ENCODE peak calls at places on chromosomes 13 and 19, in four cellular contexts. P, Y, U and A are unnamed samples.

GRCh38 chr19:45920458-45920857 is 5.9 kb upstream of the NANOS2 start:
- DNase-seq in U (no peak), Y (no peak), P (no peak), A (no peak)

GRCh38 chr13:44974056-44974798 is 15.0 kb downstream of the NUFIP1 start:
- DNase-seq in Y (peak), U (peak), P (peak), A (peak)

GRCh38 chr13:64538711-64539110 is 2691.4 kb downstream of the PCDH9 start:
- DNase-seq in P (no peak), Y (no peak), U (no peak), A (no peak)

GRCh38 chr13:40518481-40518882 is 148.0 kb downstream of the FOXO1 start:
- DNase-seq in U (no peak), P (no peak), Y (no peak), A (no peak)

GRCh38 chr13:100547805-100548204 is 40.8 kb downstream of the GGACT start:
- DNase-seq in Y (no peak), P (no peak), U (no peak), A (peak)

GRCh38 chr19:42412223-42412622 is 15.0 kb downstream of the LIPE start:
- DNase-seq in U (no peak), P (no peak), Y (no peak), A (no peak)

GRCh38 chr13:64164435-64164834 is 2748.8 kb upstream of the PCDH20 start:
- DNase-seq in P (no peak), Y (no peak), U (no peak), A (no peak)

GRCh38 chr19:47483200-47483599 is 819 bp downstream of the KPTN start:
- DNase-seq in P (no peak), U (no peak), Y (no peak), A (no peak)

GRCh38 chr13:88376762-88377388 is 705.7 kb downstream of the SLITRK5 start:
- DNase-seq in U (no peak), Y (no peak), P (no peak), A (no peak)

GRCh38 chr13:46679369-46680180 is 117.4 kb downstream of the ESD start:
- DNase-seq in P (no peak), U (peak), Y (peak), A (peak)

GRCh38 chr13:44816701-44817684 is 172.3 kb downstream of the NUFIP1 start:
- DNase-seq in Y (peak), P (no peak), U (peak), A (no peak)

GRCh38 chr13:86572115-86572514 is 772.9 kb upstream of the SLITRK6 start:
- DNase-seq in Y (peak), U (peak), P (no peak), A (no peak)

GRCh38 chr13:79401259-79402071 is 4.6 kb downstream of the RBM26 start:
- DNase-seq in Y (no peak), P (no peak), U (no peak), A (no peak)
- TF ChIP-seq CTCF in Y (no peak), P (no peak), U (no peak), A (no peak)

GRCh38 chr19:3210347-3211017 is 14.0 kb upstream of the CELF5 start:
- DNase-seq in U (peak), P (no peak), Y (peak), A (peak)
- TF ChIP-seq CTCF in U (peak), P (peak), Y (peak), A (peak)

GRCh38 chr19:38711726-38712153 is 32.5 kb downstream of the CAPN12 start:
- DNase-seq in Y (peak), U (peak), P (no peak), A (peak)
- TF ChIP-seq CTCF in Y (peak), U (no peak), P (no peak), A (no peak)

GRCh38 chr19:1811942-1812425 is at the start of gene ATP8B3:
- DNase-seq in P (no peak), Y (no peak), U (no peak), A (no peak)
- TF ChIP-seq CTCF in P (no peak), Y (no peak), U (no peak), A (peak)